ENCODE peak calls at places on chromosomes 7 and 10, in six cellular contexts. One of them, this sample, is unnamed. For H3K4me1, the result is how much of the 10 kb centered on the place peaks cover.

GRCh38 chr7:5139998-5140397 is 50.0 kb upstream of the WIPI2 start:
- DNase-seq in body of pancreas: peak
- DNase-seq in IMR-90: peak
- DNase-seq in heart right ventricle: no peak
- DNase-seq in fibroblast of lung: peak
- DNase-seq in CD8-positive, alpha-beta T cell: no peak
- DNase-seq in this sample: peak

GRCh38 chr10:23055424-23056191 is 39.8 kb upstream of the MSRB2 start:
- DNase-seq in body of pancreas: no peak
- DNase-seq in IMR-90: no peak
- DNase-seq in heart right ventricle: no peak
- DNase-seq in fibroblast of lung: no peak
- DNase-seq in CD8-positive, alpha-beta T cell: no peak
- DNase-seq in this sample: peak

GRCh38 chr7:155356323-155357105 is 58.8 kb downstream of the INSIG1 start:
- DNase-seq in body of pancreas: peak
- DNase-seq in IMR-90: no peak
- DNase-seq in heart right ventricle: no peak
- DNase-seq in fibroblast of lung: no peak
- DNase-seq in CD8-positive, alpha-beta T cell: no peak
- DNase-seq in this sample: peak

GRCh38 chr7:534959-535358 is 15.3 kb upstream of the PDGFA start:
- DNase-seq in body of pancreas: no peak
- DNase-seq in IMR-90: no peak
- DNase-seq in heart right ventricle: no peak
- DNase-seq in fibroblast of lung: no peak
- DNase-seq in CD8-positive, alpha-beta T cell: no peak
- DNase-seq in this sample: no peak

GRCh38 chr10:21995557-21995956 is 8.0 kb downstream of the DNAJC1 start:
- DNase-seq in body of pancreas: no peak
- DNase-seq in IMR-90: peak
- DNase-seq in heart right ventricle: no peak
- DNase-seq in fibroblast of lung: no peak
- DNase-seq in CD8-positive, alpha-beta T cell: no peak
- DNase-seq in this sample: no peak

GRCh38 chr10:92990615-92991014 is 70.0 kb upstream of the CYP26C1 start:
- DNase-seq in body of pancreas: no peak
- DNase-seq in IMR-90: peak
- DNase-seq in heart right ventricle: no peak
- DNase-seq in fibroblast of lung: peak
- DNase-seq in CD8-positive, alpha-beta T cell: no peak
- DNase-seq in this sample: peak

GRCh38 chr7:5690931-5691461 is 90.5 kb downstream of the RNF216 start:
- DNase-seq in body of pancreas: no peak
- DNase-seq in IMR-90: no peak
- DNase-seq in heart right ventricle: peak
- DNase-seq in fibroblast of lung: peak
- DNase-seq in CD8-positive, alpha-beta T cell: no peak
- DNase-seq in this sample: no peak

GRCh38 chr7:149861728-149862045 is 12.1 kb upstream of the ATP6V0E2 start:
- DNase-seq in body of pancreas: no peak
- DNase-seq in IMR-90: no peak
- DNase-seq in heart right ventricle: no peak
- DNase-seq in fibroblast of lung: no peak
- DNase-seq in CD8-positive, alpha-beta T cell: no peak
- DNase-seq in this sample: no peak

GRCh38 chr7:143129051-143129450 is 2.8 kb upstream of the PIP start:
- DNase-seq in body of pancreas: no peak
- DNase-seq in IMR-90: no peak
- DNase-seq in heart right ventricle: no peak
- DNase-seq in fibroblast of lung: no peak
- DNase-seq in CD8-positive, alpha-beta T cell: no peak
- DNase-seq in this sample: no peak

GRCh38 chr7:70797109-70797514 is 334.8 kb upstream of the GALNT17 start:
- DNase-seq in body of pancreas: no peak
- DNase-seq in IMR-90: no peak
- DNase-seq in heart right ventricle: no peak
- DNase-seq in fibroblast of lung: no peak
- DNase-seq in CD8-positive, alpha-beta T cell: no peak
- DNase-seq in this sample: no peak

GRCh38 chr10:97023401-97024180 is 162.2 kb downstream of the SLIT1 start:
- DNase-seq in body of pancreas: no peak
- DNase-seq in IMR-90: no peak
- DNase-seq in heart right ventricle: no peak
- DNase-seq in fibroblast of lung: peak
- DNase-seq in CD8-positive, alpha-beta T cell: no peak
- DNase-seq in this sample: no peak

GRCh38 chr7:6269527-6269926 is 2.9 kb downstream of the CYTH3 start:
- DNase-seq in body of pancreas: no peak
- DNase-seq in IMR-90: no peak
- DNase-seq in heart right ventricle: no peak
- DNase-seq in fibroblast of lung: no peak
- DNase-seq in CD8-positive, alpha-beta T cell: no peak
- DNase-seq in this sample: no peak

GRCh38 chr7:1672851-1673486 is 2.9 kb downstream of the ELFN1 start:
- DNase-seq in body of pancreas: peak
- DNase-seq in IMR-90: no peak
- DNase-seq in heart right ventricle: no peak
- DNase-seq in fibroblast of lung: no peak
- DNase-seq in CD8-positive, alpha-beta T cell: no peak
- DNase-seq in this sample: no peak

GRCh38 chr10:100790761-100791208 is 45.4 kb downstream of the PAX2 start:
- DNase-seq in body of pancreas: no peak
- DNase-seq in IMR-90: no peak
- DNase-seq in heart right ventricle: no peak
- DNase-seq in fibroblast of lung: no peak
- DNase-seq in CD8-positive, alpha-beta T cell: no peak
- DNase-seq in this sample: no peak

GRCh38 chr7:12062062-12062461 is 149.0 kb upstream of the TMEM106B start:
- DNase-seq in body of pancreas: no peak
- DNase-seq in IMR-90: no peak
- DNase-seq in heart right ventricle: no peak
- DNase-seq in fibroblast of lung: no peak
- DNase-seq in CD8-positive, alpha-beta T cell: no peak
- DNase-seq in this sample: peak

GRCh38 chr7:45979275-45980180 is 58.5 kb upstream of the IGFBP3 start:
- DNase-seq in body of pancreas: no peak
- DNase-seq in IMR-90: no peak
- DNase-seq in heart right ventricle: no peak
- DNase-seq in fibroblast of lung: no peak
- DNase-seq in CD8-positive, alpha-beta T cell: no peak
- DNase-seq in this sample: no peak

GRCh38 chr7:96219382-96220130 is 102.3 kb downstream of the SLC25A13 start:
- DNase-seq in body of pancreas: no peak
- DNase-seq in IMR-90: peak
- DNase-seq in heart right ventricle: no peak
- DNase-seq in fibroblast of lung: peak
- DNase-seq in CD8-positive, alpha-beta T cell: no peak
- DNase-seq in this sample: no peak

GRCh38 chr7:142828101-142828500 is 26.8 kb upstream of the EPHB6 start:
- DNase-seq in body of pancreas: no peak
- DNase-seq in IMR-90: no peak
- DNase-seq in heart right ventricle: no peak
- DNase-seq in fibroblast of lung: no peak
- DNase-seq in CD8-positive, alpha-beta T cell: no peak
- DNase-seq in this sample: no peak

DNA sequence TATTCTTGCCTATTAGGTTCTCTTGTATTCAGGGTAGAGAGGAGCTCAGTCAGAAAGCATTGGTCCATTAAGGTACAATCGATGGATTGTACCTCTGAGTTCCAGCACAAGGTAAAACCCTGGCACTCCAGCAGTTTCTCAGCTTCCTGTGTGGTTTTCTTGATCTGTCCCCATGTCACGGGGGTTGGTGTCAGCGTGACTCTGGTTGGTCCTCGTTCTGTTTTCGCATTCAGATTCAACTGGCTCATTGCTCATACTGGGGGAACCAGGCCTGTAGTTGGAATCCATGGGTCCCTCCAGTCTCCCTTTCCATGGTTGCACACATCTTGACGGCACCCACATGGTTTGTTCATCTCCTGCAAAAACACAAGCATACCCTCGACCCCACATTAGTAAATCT is 32.7 kb upstream of the RASGEF1A start:
- DNase-seq in body of pancreas: no peak
- DNase-seq in IMR-90: no peak
- DNase-seq in heart right ventricle: no peak
- DNase-seq in fibroblast of lung: no peak
- DNase-seq in CD8-positive, alpha-beta T cell: peak
- DNase-seq in this sample: no peak
- H3K27ac ChIP-seq in body of pancreas: no peak
- H3K27ac ChIP-seq in IMR-90: no peak
- H3K27ac ChIP-seq in heart right ventricle: no peak
- H3K27ac ChIP-seq in fibroblast of lung: no peak
- H3K27ac ChIP-seq in CD8-positive, alpha-beta T cell: no peak
- H3K27ac ChIP-seq in this sample: no peak

GRCh38 chr7:157006205-157006747 is 4.2 kb downstream of the MNX1 start:
- DNase-seq in body of pancreas: no peak
- DNase-seq in IMR-90: no peak
- DNase-seq in heart right ventricle: no peak
- DNase-seq in fibroblast of lung: no peak
- DNase-seq in CD8-positive, alpha-beta T cell: no peak
- DNase-seq in this sample: no peak
- H3K4me1 ChIP-seq in body of pancreas: under half
- H3K4me1 ChIP-seq in IMR-90: under half
- H3K4me1 ChIP-seq in heart right ventricle: under half
- H3K4me1 ChIP-seq in fibroblast of lung: under half
- H3K4me1 ChIP-seq in CD8-positive, alpha-beta T cell: under half
- H3K4me1 ChIP-seq in this sample: under half

GRCh38 chr10:784759-785538 is 95.5 kb upstream of the DIP2C start:
- DNase-seq in body of pancreas: peak
- DNase-seq in IMR-90: peak
- DNase-seq in heart right ventricle: peak
- DNase-seq in fibroblast of lung: peak
- DNase-seq in CD8-positive, alpha-beta T cell: no peak
- DNase-seq in this sample: peak
- TF ChIP-seq CTCF in body of pancreas: peak
- TF ChIP-seq CTCF in IMR-90: peak
- TF ChIP-seq CTCF in heart right ventricle: no peak
- TF ChIP-seq CTCF in fibroblast of lung: peak
- TF ChIP-seq CTCF in CD8-positive, alpha-beta T cell: no peak
- TF ChIP-seq CTCF in this sample: peak

GRCh38 chr10:45001382-45002148 is 842 bp downstream of the ZNF22 start:
- DNase-seq in body of pancreas: peak
- DNase-seq in IMR-90: peak
- DNase-seq in heart right ventricle: peak
- DNase-seq in fibroblast of lung: peak
- DNase-seq in CD8-positive, alpha-beta T cell: peak
- DNase-seq in this sample: peak
- H3K27ac ChIP-seq in body of pancreas: peak
- H3K27ac ChIP-seq in IMR-90: peak
- H3K27ac ChIP-seq in heart right ventricle: peak
- H3K27ac ChIP-seq in fibroblast of lung: peak
- H3K27ac ChIP-seq in CD8-positive, alpha-beta T cell: peak
- H3K27ac ChIP-seq in this sample: peak

GRCh38 chr7:50412958-50413357 is 37.2 kb downstream of the FIGNL1 start:
- DNase-seq in body of pancreas: no peak
- DNase-seq in IMR-90: no peak
- DNase-seq in heart right ventricle: no peak
- DNase-seq in fibroblast of lung: no peak
- DNase-seq in CD8-positive, alpha-beta T cell: no peak
- DNase-seq in this sample: no peak

GRCh38 chr7:50409856-50410468 is 40.2 kb downstream of the FIGNL1 start:
- DNase-seq in body of pancreas: no peak
- DNase-seq in IMR-90: no peak
- DNase-seq in heart right ventricle: no peak
- DNase-seq in fibroblast of lung: no peak
- DNase-seq in CD8-positive, alpha-beta T cell: no peak
- DNase-seq in this sample: no peak

GRCh38 chr7:50415844-50416243 is 34.3 kb downstream of the FIGNL1 start:
- DNase-seq in body of pancreas: no peak
- DNase-seq in IMR-90: no peak
- DNase-seq in heart right ventricle: no peak
- DNase-seq in fibroblast of lung: no peak
- DNase-seq in CD8-positive, alpha-beta T cell: no peak
- DNase-seq in this sample: no peak

GRCh38 chr7:50406935-50407334 is 43.2 kb downstream of the FIGNL1 start:
- DNase-seq in body of pancreas: no peak
- DNase-seq in IMR-90: no peak
- DNase-seq in heart right ventricle: no peak
- DNase-seq in fibroblast of lung: no peak
- DNase-seq in CD8-positive, alpha-beta T cell: no peak
- DNase-seq in this sample: no peak

GRCh38 chr7:50411333-50412028 is 38.7 kb downstream of the FIGNL1 start:
- DNase-seq in body of pancreas: no peak
- DNase-seq in IMR-90: no peak
- DNase-seq in heart right ventricle: no peak
- DNase-seq in fibroblast of lung: no peak
- DNase-seq in CD8-positive, alpha-beta T cell: no peak
- DNase-seq in this sample: no peak
- H3K4me1 ChIP-seq in body of pancreas: under half
- H3K4me1 ChIP-seq in IMR-90: under half
- H3K4me1 ChIP-seq in heart right ventricle: under half
- H3K4me1 ChIP-seq in fibroblast of lung: under half
- H3K4me1 ChIP-seq in CD8-positive, alpha-beta T cell: under half
- H3K4me1 ChIP-seq in this sample: under half

DNA sequence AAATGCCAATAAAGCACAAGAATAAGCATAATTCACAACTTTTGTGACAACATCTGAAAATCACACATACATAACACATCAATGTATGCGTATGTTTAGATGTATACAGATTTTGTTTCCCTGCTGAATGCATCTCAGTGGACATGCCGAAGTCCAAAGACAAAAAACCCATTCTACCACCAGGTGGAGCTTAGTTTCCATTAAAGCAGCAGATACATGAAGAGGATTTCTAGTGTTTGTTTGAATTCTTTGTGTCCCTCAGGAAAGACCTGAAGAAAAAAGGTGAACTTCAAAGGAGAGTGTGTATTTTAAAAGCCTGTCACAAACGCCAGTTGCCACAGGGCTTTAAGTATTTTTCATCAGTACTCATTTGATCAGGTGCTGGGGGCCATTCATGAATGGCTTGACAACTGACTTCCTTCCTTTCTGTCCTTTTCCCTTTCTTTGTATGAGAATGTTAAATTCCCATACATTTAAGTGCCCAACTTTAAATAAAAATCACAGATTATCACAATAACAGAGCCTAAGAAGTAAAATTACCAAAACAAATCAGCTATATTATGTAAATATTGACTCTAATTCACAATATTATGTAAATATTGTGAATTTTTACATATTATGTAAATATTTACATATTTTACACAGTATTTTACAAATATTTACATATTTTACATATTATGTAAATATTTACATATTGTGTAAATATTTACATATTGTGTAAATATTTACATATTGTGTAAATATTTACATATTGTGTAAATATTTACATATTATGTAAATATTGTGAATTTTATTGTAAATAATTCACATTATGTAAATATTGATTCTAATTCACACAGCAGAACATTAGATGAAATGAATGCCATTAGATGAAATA is 343.0 kb downstream of the CRPPA start:
- DNase-seq in body of pancreas: peak
- DNase-seq in IMR-90: peak
- DNase-seq in heart right ventricle: no peak
- DNase-seq in fibroblast of lung: peak
- DNase-seq in CD8-positive, alpha-beta T cell: no peak
- DNase-seq in this sample: peak
- TF ChIP-seq CTCF in body of pancreas: peak
- TF ChIP-seq CTCF in IMR-90: peak
- TF ChIP-seq CTCF in heart right ventricle: peak
- TF ChIP-seq CTCF in fibroblast of lung: peak
- TF ChIP-seq CTCF in CD8-positive, alpha-beta T cell: peak
- TF ChIP-seq CTCF in this sample: peak

This sample was measured in A673.